ENCODE peak calls at places on chromosomes 12 and 14, in ten cellular contexts. One of them, this sample, is unnamed.

GRCh38 chr14:39175445-39176262 is 600 bp downstream of the PNN start:
- DNase-seq in NCI-H748 treated with DMSO at 0.1 percent for 48 hours: no peak
- DNase-seq in lung: peak
- DNase-seq in ELF-1: peak
- DNase-seq in testis: peak
- DNase-seq in activated naive CD8-positive, alpha-beta T cell treated with anti-CD3 and anti-CD28 coated beads, Interleukin-2, amount 50 U/mL, for 24 hours: peak
- DNase-seq in substantia nigra: no peak
- DNase-seq in EL: peak
- DNase-seq in left ventricle myocardium inferior: peak
- DNase-seq in AG04449: no peak
- DNase-seq in this sample: peak

GRCh38 chr12:532908-533565 is 73.3 kb downstream of the B4GALNT3 start:
- DNase-seq in EL: peak
- DNase-seq in testis: no peak
- DNase-seq in activated naive CD8-positive, alpha-beta T cell treated with anti-CD3 and anti-CD28 coated beads, Interleukin-2, amount 50 U/mL, for 24 hours: no peak
- DNase-seq in left ventricle myocardium inferior: no peak
- DNase-seq in lung: no peak
- DNase-seq in NCI-H748 treated with DMSO at 0.1 percent for 48 hours: no peak
- DNase-seq in ELF-1: no peak
- DNase-seq in AG04449: peak
- DNase-seq in substantia nigra: no peak
- DNase-seq in this sample: no peak

GRCh38 chr12:56237552-56237951 is 7.7 kb downstream of the SLC39A5 start:
- DNase-seq in left ventricle myocardium inferior: no peak
- DNase-seq in NCI-H748 treated with DMSO at 0.1 percent for 48 hours: no peak
- DNase-seq in activated naive CD8-positive, alpha-beta T cell treated with anti-CD3 and anti-CD28 coated beads, Interleukin-2, amount 50 U/mL, for 24 hours: no peak
- DNase-seq in ELF-1: no peak
- DNase-seq in substantia nigra: no peak
- DNase-seq in testis: no peak
- DNase-seq in AG04449: no peak
- DNase-seq in EL: no peak
- DNase-seq in lung: no peak
- DNase-seq in this sample: peak

GRCh38 chr14:58244556-58245387 is at the start of gene PSMA3:
- DNase-seq in AG04449: peak
- DNase-seq in lung: peak
- DNase-seq in NCI-H748 treated with DMSO at 0.1 percent for 48 hours: peak
- DNase-seq in substantia nigra: peak
- DNase-seq in ELF-1: peak
- DNase-seq in EL: peak
- DNase-seq in activated naive CD8-positive, alpha-beta T cell treated with anti-CD3 and anti-CD28 coated beads, Interleukin-2, amount 50 U/mL, for 24 hours: peak
- DNase-seq in testis: peak
- DNase-seq in left ventricle myocardium inferior: peak
- DNase-seq in this sample: peak

GRCh38 chr12:66269757-66270383 is 32.4 kb upstream of the HELB start:
- DNase-seq in AG04449: peak
- DNase-seq in lung: no peak
- DNase-seq in testis: peak
- DNase-seq in EL: peak
- DNase-seq in left ventricle myocardium inferior: no peak
- DNase-seq in NCI-H748 treated with DMSO at 0.1 percent for 48 hours: peak
- DNase-seq in activated naive CD8-positive, alpha-beta T cell treated with anti-CD3 and anti-CD28 coated beads, Interleukin-2, amount 50 U/mL, for 24 hours: no peak
- DNase-seq in substantia nigra: no peak
- DNase-seq in ELF-1: peak
- DNase-seq in this sample: peak

GRCh38 chr12:124422142-124422569 is 127.3 kb downstream of the RFLNA start:
- DNase-seq in substantia nigra: no peak
- DNase-seq in activated naive CD8-positive, alpha-beta T cell treated with anti-CD3 and anti-CD28 coated beads, Interleukin-2, amount 50 U/mL, for 24 hours: no peak
- DNase-seq in left ventricle myocardium inferior: no peak
- DNase-seq in EL: no peak
- DNase-seq in NCI-H748 treated with DMSO at 0.1 percent for 48 hours: peak
- DNase-seq in ELF-1: peak
- DNase-seq in testis: no peak
- DNase-seq in AG04449: no peak
- DNase-seq in lung: peak
- DNase-seq in this sample: peak

GRCh38 chr14:33647385-33647786 is 303.5 kb downstream of the EGLN3 start:
- DNase-seq in EL: peak
- DNase-seq in ELF-1: no peak
- DNase-seq in lung: no peak
- DNase-seq in testis: no peak
- DNase-seq in left ventricle myocardium inferior: no peak
- DNase-seq in activated naive CD8-positive, alpha-beta T cell treated with anti-CD3 and anti-CD28 coated beads, Interleukin-2, amount 50 U/mL, for 24 hours: no peak
- DNase-seq in substantia nigra: no peak
- DNase-seq in NCI-H748 treated with DMSO at 0.1 percent for 48 hours: no peak
- DNase-seq in AG04449: peak
- DNase-seq in this sample: no peak

GRCh38 chr12:132771126-132771838 is 9.7 kb upstream of the ANKLE2 start:
- DNase-seq in activated naive CD8-positive, alpha-beta T cell treated with anti-CD3 and anti-CD28 coated beads, Interleukin-2, amount 50 U/mL, for 24 hours: peak
- DNase-seq in lung: no peak
- DNase-seq in ELF-1: no peak
- DNase-seq in substantia nigra: no peak
- DNase-seq in NCI-H748 treated with DMSO at 0.1 percent for 48 hours: no peak
- DNase-seq in testis: no peak
- DNase-seq in AG04449: no peak
- DNase-seq in EL: no peak
- DNase-seq in left ventricle myocardium inferior: no peak
- DNase-seq in this sample: no peak

GRCh38 chr12:48969847-48970701 is 1.5 kb downstream of the WNT10B start:
- DNase-seq in AG04449: no peak
- DNase-seq in ELF-1: peak
- DNase-seq in NCI-H748 treated with DMSO at 0.1 percent for 48 hours: no peak
- DNase-seq in EL: no peak
- DNase-seq in testis: no peak
- DNase-seq in activated naive CD8-positive, alpha-beta T cell treated with anti-CD3 and anti-CD28 coated beads, Interleukin-2, amount 50 U/mL, for 24 hours: no peak
- DNase-seq in left ventricle myocardium inferior: no peak
- DNase-seq in lung: no peak
- DNase-seq in substantia nigra: no peak
- DNase-seq in this sample: peak

This sample was measured in endodermal cell.